ENCODE peak calls at places on chromosomes 13 and 19, in nine cellular contexts. P is hepatocyte, T is astrocyte of the spinal cord, Q is psoas muscle, W is IMR-90, B is fibroblast of the aortic adventitia, D is OCI-LY7, C is cardiac muscle cell, M is AG10803. O is an unnamed sample.

GRCh38 chr19:47391510-47392223 is 27.7 kb downstream of the MEIS3 start:
- DNase-seq in P (peak), T (peak), Q (peak), W (peak), B (peak), D (peak), C (peak), M (peak), O (peak)

GRCh38 chr19:17332360-17332676 is 2.3 kb downstream of the ANO8 start:
- DNase-seq in P (no peak), T (no peak), Q (no peak), W (no peak), B (no peak), D (no peak), C (no peak), M (no peak), O (no peak)

GRCh38 chr19:18972301-18972831 is 31.3 kb upstream of the HOMER3 start:
- DNase-seq in P (no peak), T (no peak), Q (no peak), W (peak), B (peak), D (no peak), C (no peak), M (peak), O (no peak)

GRCh38 chr19:14139944-14140343 is 3.6 kb upstream of the ASF1B start:
- DNase-seq in P (no peak), T (no peak), Q (peak), W (no peak), B (no peak), D (no peak), C (no peak), M (no peak), O (no peak)

GRCh38 chr19:17159466-17160393 is 55.4 kb upstream of the USE1 start:
- DNase-seq in P (no peak), T (no peak), Q (no peak), W (peak), B (no peak), D (no peak), C (no peak), M (peak), O (peak)

GRCh38 chr13:32403108-32403507 is 24.8 kb downstream of the N4BP2L1 start:
- DNase-seq in P (no peak), T (no peak), Q (no peak), W (no peak), B (no peak), D (no peak), C (no peak), M (no peak), O (no peak)

GRCh38 chr19:7917292-7918061 is 2.7 kb upstream of the SNAPC2 start:
- DNase-seq in P (peak), T (peak), Q (no peak), W (peak), B (peak), D (peak), C (peak), M (peak), O (no peak)

GRCh38 chr13:51118809-51119431 is 7.8 kb upstream of the C13orf42 start:
- DNase-seq in P (no peak), T (no peak), Q (no peak), W (no peak), B (no peak), D (peak), C (no peak), M (no peak), O (no peak)

GRCh38 chr13:80036845-80037504 is 304.0 kb downstream of the SPRY2 start:
- DNase-seq in P (no peak), T (no peak), Q (no peak), W (no peak), B (no peak), D (no peak), C (no peak), M (peak), O (no peak)

GRCh38 chr19:8332976-8333770 is 9.9 kb downstream of the KANK3 start:
- DNase-seq in P (no peak), T (no peak), Q (no peak), W (no peak), B (no peak), D (no peak), C (no peak), M (no peak), O (no peak)

GRCh38 chr13:73411067-73411809 is 352.4 kb downstream of the KLF5 start:
- DNase-seq in P (no peak), T (peak), Q (no peak), W (peak), B (no peak), D (no peak), C (no peak), M (no peak), O (no peak)

GRCh38 chr19:41912899-41913475 is 15.3 kb downstream of the ERFL start:
- DNase-seq in P (no peak), T (no peak), Q (no peak), W (no peak), B (no peak), D (no peak), C (no peak), M (no peak), O (no peak)

GRCh38 chr13:20431080-20431479 is 94.6 kb downstream of the CRYL1 start:
- DNase-seq in P (no peak), T (no peak), Q (no peak), W (no peak), B (no peak), D (no peak), C (no peak), M (no peak), O (no peak)

GRCh38 chr19:33812388-33813330 is 16.0 kb downstream of the KCTD15 start:
- DNase-seq in P (no peak), T (no peak), Q (no peak), W (no peak), B (no peak), D (no peak), C (no peak), M (no peak), O (no peak)

GRCh38 chr19:27974082-27974513 is 1238.9 kb downstream of the UQCRFS1 start:
- DNase-seq in P (peak), T (peak), Q (no peak), W (no peak), B (peak), D (peak), C (peak), M (peak), O (no peak)

GRCh38 chr19:49546825-49547565 is 19.2 kb downstream of the RCN3 start:
- DNase-seq in P (peak), T (peak), Q (no peak), W (peak), B (peak), D (peak), C (peak), M (peak), O (peak)

GRCh38 chr19:50315773-50316448 is 13.3 kb downstream of the KCNC3 start:
- DNase-seq in P (no peak), T (peak), Q (no peak), W (no peak), B (no peak), D (no peak), C (peak), M (no peak), O (no peak)

GRCh38 chr19:3129112-3129511 is 6.7 kb upstream of the GNA15 start:
- DNase-seq in P (no peak), T (peak), Q (no peak), W (peak), B (peak), D (peak), C (no peak), M (peak), O (peak)

GRCh38 chr13:100589178-100589725 is 663 bp upstream of the GGACT start:
- DNase-seq in P (no peak), T (no peak), Q (no peak), W (no peak), B (peak), D (no peak), C (no peak), M (no peak), O (no peak)
- H3K4me3 ChIP-seq in P (no peak), T (no peak), Q (peak), W (no peak), B (no peak), D (peak), C (no peak), M (peak), O (no peak)

DNA sequence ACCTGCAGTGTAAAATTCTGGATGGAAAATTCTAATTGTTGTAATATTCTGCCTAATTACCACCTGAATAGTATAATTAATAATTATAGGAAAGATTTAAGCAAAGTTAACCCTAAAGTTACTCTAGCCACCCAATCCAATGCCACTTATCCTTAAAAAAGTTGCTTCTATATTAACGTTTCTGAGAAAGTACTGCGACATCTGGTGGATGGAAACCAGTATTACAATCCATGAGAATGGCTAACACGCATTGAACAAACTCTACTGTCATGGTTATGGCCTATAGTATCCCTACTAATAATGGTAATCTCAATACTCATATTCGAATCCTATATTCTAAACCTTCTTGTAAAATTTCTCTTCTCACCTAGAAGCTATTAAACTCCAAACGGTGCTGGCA is 1551.8 kb downstream of the SLITRK1 start:
- DNase-seq in P (no peak), T (peak), Q (no peak), W (no peak), B (peak), D (peak), C (no peak), M (no peak), O (no peak)
- TF ChIP-seq CTCF in P (peak), T (peak), Q (no peak), W (no peak), B (peak), D (peak), C (peak), M (no peak), O (peak)

GRCh38 chr19:4916292-4917082 is 7.2 kb downstream of the UHRF1 start:
- DNase-seq in P (no peak), T (no peak), Q (no peak), W (no peak), B (no peak), D (no peak), C (no peak), M (no peak), O (no peak)

GRCh38 chr19:4911786-4912672 is 2.7 kb downstream of the UHRF1 start:
- DNase-seq in P (peak), T (peak), Q (peak), W (peak), B (peak), D (peak), C (peak), M (peak), O (no peak)

GRCh38 chr19:4911314-4911713 is 2.0 kb downstream of the UHRF1 start:
- DNase-seq in P (no peak), T (no peak), Q (no peak), W (peak), B (peak), D (peak), C (no peak), M (peak), O (no peak)

GRCh38 chr19:4913996-4914735 is 4.9 kb downstream of the UHRF1 start:
- DNase-seq in P (no peak), T (no peak), Q (no peak), W (peak), B (no peak), D (no peak), C (no peak), M (no peak), O (no peak)

GRCh38 chr19:4914736-4915501 is 5.6 kb downstream of the UHRF1 start:
- DNase-seq in P (peak), T (peak), Q (no peak), W (peak), B (peak), D (no peak), C (no peak), M (peak), O (peak)
- H3K4me3 ChIP-seq in P (no peak), T (no peak), Q (peak), W (no peak), B (no peak), D (no peak), C (no peak), M (no peak), O (no peak)

GRCh38 chr13:114043421-114044053 is 69.7 kb upstream of the C13orf46 start:
- DNase-seq in P (peak), T (peak), Q (peak), W (peak), B (peak), D (peak), C (no peak), M (peak), O (peak)
- TF ChIP-seq CTCF in P (no peak), T (peak), Q (peak), W (peak), B (peak), D (peak), C (peak), M (peak), O (peak)

GRCh38 chr19:10192922-10193321 is 1.8 kb downstream of the DNMT1 start:
- DNase-seq in P (no peak), T (no peak), Q (no peak), W (no peak), B (no peak), D (no peak), C (no peak), M (no peak), O (no peak)
- H3K4me3 ChIP-seq in P (no peak), T (no peak), Q (no peak), W (no peak), B (peak), D (peak), C (no peak), M (no peak), O (peak)

GRCh38 chr13:26220575-26220974 is 1.5 kb downstream of the RNF6 start:
- DNase-seq in P (peak), T (peak), Q (no peak), W (peak), B (peak), D (no peak), C (no peak), M (peak), O (no peak)

GRCh38 chr13:26219726-26220125 is 2.4 kb downstream of the RNF6 start:
- DNase-seq in P (no peak), T (peak), Q (no peak), W (peak), B (peak), D (no peak), C (no peak), M (peak), O (no peak)

GRCh38 chr13:26213345-26213744 is 8.8 kb downstream of the RNF6 start:
- DNase-seq in P (no peak), T (no peak), Q (no peak), W (no peak), B (no peak), D (no peak), C (no peak), M (no peak), O (no peak)

GRCh38 chr13:26213982-26214381 is 8.1 kb downstream of the RNF6 start:
- DNase-seq in P (no peak), T (no peak), Q (no peak), W (no peak), B (no peak), D (no peak), C (no peak), M (no peak), O (no peak)

GRCh38 chr13:26216042-26216441 is 6.1 kb downstream of the RNF6 start:
- DNase-seq in P (no peak), T (no peak), Q (no peak), W (no peak), B (no peak), D (no peak), C (no peak), M (no peak), O (no peak)
- TF ChIP-seq CTCF in P (no peak), T (no peak), Q (no peak), W (no peak), B (no peak), D (no peak), C (no peak), M (no peak), O (no peak)

DNA sequence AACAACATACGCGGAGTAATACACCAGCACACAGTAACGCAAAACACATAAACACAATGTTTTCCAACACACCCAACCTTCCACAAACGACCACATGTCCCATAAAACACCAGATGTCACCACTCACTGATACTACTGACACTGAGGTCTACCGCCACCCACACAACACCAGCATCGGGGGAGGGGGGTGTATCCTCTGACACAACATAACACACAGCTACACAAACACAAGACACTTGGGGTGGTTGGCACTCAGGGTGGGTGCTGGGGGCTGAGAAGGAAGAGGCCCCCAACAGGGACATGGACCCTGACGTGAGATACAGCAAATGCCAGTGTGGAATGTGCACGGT is 1.5 kb upstream of the KCNN4 start:
- DNase-seq in P (no peak), T (no peak), Q (no peak), W (no peak), B (no peak), D (no peak), C (no peak), M (no peak), O (no peak)
- H3K4me3 ChIP-seq in P (no peak), T (no peak), Q (no peak), W (no peak), B (no peak), D (no peak), C (no peak), M (no peak), O (no peak)